ENCODE peak calls at places on chromosomes 6 and 20, in ten cellular contexts. T, Z, A, C, D, G, P, S, E and O are unnamed samples.

GRCh38 chr6:38095054-38095453 is 275.5 kb downstream of the ZFAND3 start:
- DNase-seq in Z (no peak), P (peak), C (no peak), A (no peak), D (no peak), E (peak), G (no peak), S (no peak), T (no peak), O (no peak)

GRCh38 chr20:32743237-32744112 is at the start of gene COMMD7:
- DNase-seq in T (peak), Z (peak), G (peak), A (peak), P (peak), E (peak), S (no peak), C (peak), D (peak), O (peak)

GRCh38 chr6:73694711-73695411 is 1.1 kb upstream of the CD109 start:
- DNase-seq in Z (no peak), G (no peak), S (no peak), C (no peak), P (peak), D (no peak), E (peak), T (no peak), A (no peak), O (no peak)

GRCh38 chr6:130755368-130756034 is 71.7 kb upstream of the SMLR1 start:
- DNase-seq in S (no peak), G (no peak), P (no peak), C (no peak), D (no peak), Z (no peak), A (no peak), E (no peak), T (no peak), O (no peak)

GRCh38 chr6:117399924-117400323 is 25.8 kb downstream of the ROS1 start:
- DNase-seq in Z (no peak), T (no peak), S (no peak), D (no peak), P (peak), E (peak), C (no peak), G (no peak), A (no peak), O (no peak)

GRCh38 chr20:25243416-25243979 is 4.4 kb upstream of the PYGB start:
- DNase-seq in D (no peak), S (no peak), G (peak), C (no peak), A (no peak), E (no peak), P (no peak), T (no peak), Z (no peak), O (no peak)

GRCh38 chr6:157982580-157983438 is 1.1 kb downstream of the SYNJ2 start:
- DNase-seq in S (no peak), D (no peak), E (peak), Z (no peak), P (peak), G (peak), T (no peak), A (no peak), C (no peak), O (no peak)

GRCh38 chr6:33761922-33762629 is 15.4 kb upstream of the IP6K3 start:
- DNase-seq in Z (peak), S (no peak), C (peak), P (peak), A (no peak), G (peak), D (peak), T (peak), E (peak), O (no peak)

GRCh38 chr6:168877821-168878282 is 375.8 kb downstream of the THBS2 start:
- DNase-seq in D (no peak), E (no peak), Z (no peak), A (no peak), T (no peak), P (peak), G (peak), C (peak), S (no peak), O (no peak)

GRCh38 chr20:54090230-54091119 is 20.1 kb upstream of the BCAS1 start:
- DNase-seq in C (no peak), G (no peak), A (no peak), E (no peak), P (no peak), D (no peak), T (no peak), S (no peak), Z (no peak), O (no peak)

GRCh38 chr6:32940656-32941411 is at the start of gene HLA-DMB:
- DNase-seq in T (no peak), A (peak), D (no peak), Z (no peak), G (peak), C (peak), E (peak), P (peak), S (no peak), O (peak)

GRCh38 chr20:16222859-16223411 is 350.3 kb downstream of the KIF16B start:
- DNase-seq in D (no peak), P (peak), T (no peak), S (no peak), Z (no peak), E (no peak), G (no peak), C (no peak), A (no peak), O (no peak)

GRCh38 chr6:26240981-26241770 is 123.8 kb upstream of the BTN3A2 start:
- DNase-seq in E (peak), G (no peak), T (no peak), Z (no peak), A (no peak), P (peak), D (no peak), S (no peak), C (no peak), O (peak)

GRCh38 chr6:35300848-35301247 is 3.2 kb downstream of the DEF6 start:
- DNase-seq in P (no peak), T (no peak), A (no peak), E (no peak), C (no peak), S (no peak), D (no peak), Z (no peak), G (no peak), O (no peak)

GRCh38 chr6:3196770-3197169 is 30.7 kb downstream of the TUBB2B start:
- DNase-seq in P (no peak), A (no peak), G (no peak), C (no peak), S (no peak), E (no peak), Z (no peak), D (no peak), T (no peak), O (no peak)

GRCh38 chr6:157860505-157860991 is 37.5 kb downstream of the SNX9 start:
- DNase-seq in A (no peak), G (no peak), Z (no peak), D (no peak), E (no peak), P (no peak), T (no peak), S (no peak), C (no peak), O (no peak)

GRCh38 chr6:38127284-38127683 is 307.8 kb downstream of the ZFAND3 start:
- DNase-seq in G (no peak), A (no peak), C (no peak), Z (no peak), T (no peak), D (no peak), P (no peak), E (no peak), S (no peak), O (no peak)

GRCh38 chr6:158970640-158971291 is 29.2 kb downstream of the RSPH3 start:
- DNase-seq in S (no peak), P (peak), Z (no peak), T (no peak), D (no peak), E (no peak), C (peak), A (no peak), G (no peak), O (no peak)

GRCh38 chr6:92459606-92460005 is 959.8 kb downstream of the EPHA7 start:
- DNase-seq in A (no peak), C (no peak), P (no peak), S (no peak), T (no peak), Z (no peak), G (no peak), E (no peak), D (no peak), O (no peak)

GRCh38 chr6:26089272-26089671 is 2.0 kb downstream of the HFE start:
- DNase-seq in G (no peak), A (no peak), C (no peak), D (no peak), P (no peak), E (peak), T (no peak), Z (no peak), S (no peak), O (no peak)

GRCh38 chr6:139533573-139534471 is 159.4 kb upstream of the CITED2 start:
- DNase-seq in E (peak), T (no peak), C (peak), A (no peak), Z (no peak), P (no peak), G (peak), S (no peak), D (no peak), O (peak)

GRCh38 chr6:4817551-4817950 is 41.3 kb downstream of the CDYL start:
- DNase-seq in S (no peak), P (no peak), T (no peak), Z (no peak), G (no peak), D (no peak), C (no peak), E (no peak), A (no peak), O (no peak)

GRCh38 chr6:155311076-155311475 is 3.2 kb downstream of the TFB1M start:
- DNase-seq in E (no peak), C (peak), D (no peak), A (no peak), T (no peak), Z (no peak), S (no peak), G (no peak), P (no peak), O (no peak)

GRCh38 chr6:163956571-163957407 is 542.3 kb downstream of the QKI start:
- DNase-seq in C (peak), Z (peak), S (peak), G (peak), D (peak), E (peak), A (peak), P (peak), T (peak), O (no peak)

GRCh38 chr6:151327079-151327478 is 64.3 kb downstream of the ZBTB2 start:
- DNase-seq in G (no peak), D (no peak), Z (no peak), A (no peak), E (no peak), P (no peak), S (no peak), C (no peak), T (no peak), O (no peak)
- H3K4me3 ChIP-seq in G (no peak), D (no peak), Z (peak), A (no peak), E (peak), P (no peak), S (no peak), C (no peak), T (no peak), O (no peak)

GRCh38 chr20:41035207-41035606 is 6.6 kb downstream of the TOP1 start:
- DNase-seq in E (no peak), G (no peak), D (no peak), P (no peak), A (no peak), S (no peak), Z (no peak), T (no peak), C (no peak), O (no peak)

GRCh38 chr20:41032243-41032642 is 3.6 kb downstream of the TOP1 start:
- DNase-seq in G (no peak), E (peak), D (no peak), Z (no peak), S (no peak), A (no peak), P (no peak), C (no peak), T (no peak), O (no peak)

GRCh38 chr20:41031243-41031619 is 2.6 kb downstream of the TOP1 start:
- DNase-seq in S (no peak), Z (no peak), D (no peak), C (no peak), T (no peak), E (no peak), P (no peak), A (no peak), G (no peak), O (no peak)

GRCh38 chr20:41037172-41037571 is 8.6 kb downstream of the TOP1 start:
- DNase-seq in A (no peak), G (no peak), T (no peak), D (no peak), Z (no peak), E (no peak), S (no peak), P (no peak), C (no peak), O (no peak)

DNA sequence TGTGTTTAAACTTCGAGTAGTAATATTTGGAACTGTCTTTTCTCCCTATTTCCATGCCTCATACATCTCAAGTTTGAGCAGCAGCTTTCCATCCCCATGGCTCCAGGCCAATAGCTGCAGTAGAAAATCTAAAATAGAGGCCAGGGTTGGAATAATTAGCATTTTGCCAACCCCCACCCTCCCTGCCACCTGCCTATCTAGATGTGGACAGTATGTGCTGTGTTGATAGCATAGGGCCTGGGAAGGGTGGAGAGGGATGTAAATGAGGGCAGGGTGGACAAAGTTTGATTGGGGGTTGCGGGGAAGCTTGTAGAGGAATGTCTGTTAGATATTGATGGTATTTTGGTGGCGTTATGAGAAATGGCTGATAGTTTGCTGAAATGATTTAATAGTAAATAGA is 5.6 kb downstream of the TOP1 start:
- DNase-seq in S (no peak), C (no peak), G (no peak), Z (no peak), P (no peak), T (no peak), A (no peak), D (no peak), E (no peak), O (no peak)
- H3K4me3 ChIP-seq in S (no peak), C (no peak), G (no peak), Z (no peak), P (no peak), T (no peak), A (no peak), D (no peak), E (no peak), O (no peak)

DNA sequence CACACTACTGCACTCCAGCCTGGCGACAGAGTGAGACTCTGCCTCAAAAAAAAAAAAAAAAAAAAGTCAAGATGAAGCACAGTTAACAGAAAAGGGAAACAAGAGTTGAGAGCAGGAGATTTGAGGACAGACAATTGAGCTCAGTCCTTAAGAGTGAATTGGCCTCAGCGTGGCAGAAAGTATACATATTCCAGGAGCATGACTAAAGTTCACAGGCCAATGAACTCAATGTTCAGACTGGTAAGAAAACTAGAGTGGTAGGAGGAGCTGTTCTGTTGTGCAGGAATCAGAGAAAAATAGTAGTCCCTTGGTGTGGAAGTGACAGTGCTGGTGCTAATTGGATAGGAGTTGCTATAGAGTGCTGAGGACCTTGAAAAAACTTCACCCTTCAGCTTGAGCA is 60.0 kb downstream of the NRN1 start:
- DNase-seq in A (no peak), E (no peak), P (no peak), D (no peak), S (no peak), T (no peak), C (no peak), G (no peak), Z (no peak), O (no peak)
- H3K4me3 ChIP-seq in A (no peak), E (no peak), P (no peak), D (no peak), S (no peak), T (no peak), C (no peak), G (no peak), Z (no peak), O (no peak)

DNA sequence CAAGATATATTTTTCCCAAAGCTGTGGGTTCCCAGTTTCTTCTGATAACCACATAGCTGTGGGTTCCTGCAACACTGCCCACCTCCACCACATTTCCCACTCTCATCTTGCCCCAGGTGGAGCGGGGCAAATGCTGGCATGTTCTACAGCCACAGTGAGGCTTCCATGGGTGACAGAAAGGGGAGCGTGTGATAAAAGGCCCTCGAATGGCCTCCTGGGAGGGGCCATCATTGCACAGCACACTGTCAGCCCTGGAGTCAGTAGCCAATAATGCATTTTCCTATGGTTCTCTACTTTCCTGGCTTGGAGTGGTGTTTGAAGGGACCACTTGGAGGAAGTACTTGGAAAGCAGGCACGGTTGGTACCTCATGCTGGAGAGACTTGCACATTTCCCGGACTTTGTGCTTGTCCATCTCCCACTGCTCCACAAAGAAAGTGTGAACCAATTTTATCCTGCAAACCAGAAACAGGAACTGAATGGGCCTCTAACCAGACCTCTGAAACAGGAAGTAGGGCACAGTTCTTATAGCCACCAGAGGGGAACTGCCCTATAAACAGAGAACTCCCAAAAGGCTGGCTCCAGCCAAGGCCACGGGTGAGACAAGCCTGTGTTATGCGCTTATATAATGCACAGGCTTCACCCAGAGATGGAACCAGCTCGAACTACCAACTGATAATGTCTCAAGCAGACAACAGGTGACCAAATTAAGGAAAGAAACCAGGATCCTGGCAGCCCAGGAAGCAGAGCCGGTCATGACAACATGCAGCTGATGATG is 8.6 kb downstream of the MAP3K5 start:
- DNase-seq in P (no peak), D (no peak), E (no peak), G (peak), A (peak), S (no peak), C (no peak), Z (no peak), T (peak), O (peak)
- H3K4me3 ChIP-seq in P (no peak), D (no peak), E (no peak), G (no peak), A (no peak), S (no peak), C (no peak), Z (peak), T (no peak), O (peak)

GRCh38 chr20:4836473-4836872 is 114.8 kb downstream of the PRND start:
- DNase-seq in S (no peak), T (no peak), A (no peak), P (no peak), E (no peak), G (no peak), C (no peak), D (no peak), Z (no peak), O (no peak)
- H3K4me3 ChIP-seq in S (no peak), T (no peak), A (no peak), P (no peak), E (no peak), G (no peak), C (no peak), D (no peak), Z (no peak), O (no peak)

DNA sequence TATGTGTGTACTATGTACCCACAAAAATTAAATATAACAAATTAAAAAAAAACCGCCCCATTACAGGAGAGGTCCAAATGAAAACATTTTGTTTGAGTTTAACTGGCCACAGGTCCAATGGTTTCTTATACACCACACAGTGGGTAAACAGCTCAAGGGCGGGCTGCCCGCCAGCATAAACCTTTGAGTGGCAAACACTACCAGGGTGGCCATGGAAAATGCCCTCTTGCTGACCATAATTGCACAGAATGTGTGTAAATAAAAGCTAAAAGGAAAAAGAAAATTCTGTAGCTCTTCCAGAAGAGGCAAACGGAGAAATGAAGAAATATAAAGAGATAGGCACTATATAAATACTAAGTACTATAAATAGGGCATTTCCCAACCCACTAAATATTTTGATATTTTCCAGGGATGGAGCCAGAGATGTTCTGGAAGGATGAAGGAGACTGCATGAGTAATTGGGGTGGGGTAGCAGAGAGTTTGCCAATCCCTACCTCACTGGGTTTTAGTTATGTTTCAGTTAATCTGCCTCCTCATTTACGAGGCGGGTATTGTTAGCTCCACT is 1.1 kb upstream of the CDC5L start:
- DNase-seq in Z (peak), G (peak), A (peak), C (peak), P (no peak), D (no peak), T (no peak), E (no peak), S (no peak), O (peak)
- H3K4me3 ChIP-seq in Z (peak), G (peak), A (no peak), C (peak), P (peak), D (peak), T (peak), E (peak), S (no peak), O (peak)

GRCh38 chr6:149750136-149750609 is 632 bp downstream of the PCMT1 start:
- DNase-seq in C (peak), S (peak), G (peak), E (peak), A (peak), Z (peak), P (peak), T (peak), D (no peak), O (no peak)
- H3K4me3 ChIP-seq in C (peak), S (peak), G (peak), E (peak), A (peak), Z (peak), P (peak), T (peak), D (peak), O (peak)